ENCODE peak calls at places on chromosome 16, in nine cellular contexts. C, S, P, W, V, R, I, L and X are unnamed samples.
A peak's percentile ranks its signal among the peaks of the same experiment; 100 is the strongest.

GRCh38 chr16:88926374-88926990 is 50.5 kb downstream of the CBFA2T3 start:
- DNase-seq in C (no peak), S (no peak), P (no peak), W (no peak), V (no peak), R (no peak), I (no peak), L (no peak), X (no peak)

GRCh38 chr16:1981398-1981836 is at the start of gene NOXO1:
- DNase-seq in C (peak; percentile 60), S (no peak), P (no peak), W (no peak), V (peak; percentile 81), R (no peak), I (no peak), L (no peak), X (no peak)

GRCh38 chr16:59210955-59211541 is 476.9 kb upstream of the GOT2 start:
- DNase-seq in C (no peak), S (peak; percentile 25), P (peak; percentile 12), W (no peak), V (no peak), R (no peak), I (no peak), L (no peak), X (no peak)

GRCh38 chr16:89971495-89972243 is 23.1 kb downstream of the DEF8 start:
- DNase-seq in C (peak; percentile 35), S (no peak), P (no peak), W (no peak), V (no peak), R (no peak), I (peak; percentile 42), L (no peak), X (peak; percentile 65)

GRCh38 chr16:57049678-57050077 is 42.7 kb upstream of the CPNE2 start:
- DNase-seq in C (peak; percentile 19), S (no peak), P (no peak), W (no peak), V (no peak), R (no peak), I (no peak), L (no peak), X (no peak)

GRCh38 chr16:14436410-14436955 is 193.6 kb downstream of the PARN start:
- DNase-seq in C (no peak), S (no peak), P (no peak), W (peak; percentile 27), V (no peak), R (peak; percentile 9), I (no peak), L (no peak), X (no peak)

GRCh38 chr16:16868727-16869126 is 489.8 kb downstream of the NPIPA7 start:
- DNase-seq in C (no peak), S (no peak), P (no peak), W (no peak), V (no peak), R (no peak), I (no peak), L (no peak), X (no peak)

GRCh38 chr16:28188085-28188916 is 23.5 kb downstream of the XPO6 start:
- DNase-seq in C (no peak), S (no peak), P (no peak), W (no peak), V (no peak), R (no peak), I (no peak), L (no peak), X (no peak)

GRCh38 chr16:53132406-53132805 is 77.6 kb downstream of the CHD9 start:
- DNase-seq in C (no peak), S (no peak), P (no peak), W (no peak), V (no peak), R (no peak), I (no peak), L (no peak), X (no peak)

GRCh38 chr16:66414891-66415290 is 12.2 kb upstream of the BEAN1 start:
- DNase-seq in C (no peak), S (no peak), P (no peak), W (no peak), V (no peak), R (no peak), I (no peak), L (no peak), X (no peak)

GRCh38 chr16:66270333-66270927 is 96.1 kb upstream of the CDH5 start:
- DNase-seq in C (peak; percentile 65), S (no peak), P (peak; percentile 79), W (no peak), V (peak; percentile 75), R (peak; percentile 35), I (peak; percentile 57), L (peak; percentile 58), X (peak; percentile 84)

GRCh38 chr16:72677662-72678447 is 370.1 kb downstream of the ZFHX3 start:
- DNase-seq in C (no peak), S (no peak), P (no peak), W (no peak), V (no peak), R (no peak), I (no peak), L (no peak), X (no peak)

GRCh38 chr16:30926937-30927788 is 3.8 kb downstream of the FBXL19 start:
- DNase-seq in C (peak; percentile 41), S (no peak), P (no peak), W (no peak), V (no peak), R (no peak), I (peak; percentile 27), L (no peak), X (no peak)

GRCh38 chr16:49462989-49463371 is 89.4 kb downstream of the C16orf78 start:
- DNase-seq in C (peak; percentile 25), S (no peak), P (no peak), W (no peak), V (no peak), R (no peak), I (no peak), L (no peak), X (no peak)

GRCh38 chr16:73725147-73725546 is 571.5 kb upstream of the PSMD7 start:
- DNase-seq in C (no peak), S (no peak), P (no peak), W (peak; percentile 46), V (no peak), R (no peak), I (no peak), L (no peak), X (no peak)

GRCh38 chr16:28292731-28293588 is 635 bp downstream of the SBK1 start:
- DNase-seq in C (peak; percentile 92), S (no peak), P (peak; percentile 40), W (peak; percentile 15), V (peak; percentile 40), R (no peak), I (peak; percentile 43), L (no peak), X (no peak)

GRCh38 chr16:87765473-87765775 is 362 bp downstream of the KLHDC4 start:
- DNase-seq in C (no peak), S (no peak), P (no peak), W (no peak), V (no peak), R (peak; percentile 68), I (no peak), L (no peak), X (no peak)

GRCh38 chr16:1825864-1826690 is 548 bp downstream of the HAGH start:
- DNase-seq in C (peak; percentile 71), S (no peak), P (peak; percentile 21), W (peak; percentile 19), V (peak; percentile 80), R (peak; percentile 73), I (peak; percentile 59), L (no peak), X (peak; percentile 79)

GRCh38 chr16:51418258-51418657 is 267.2 kb upstream of the SALL1 start:
- DNase-seq in C (no peak), S (no peak), P (no peak), W (no peak), V (no peak), R (no peak), I (no peak), L (no peak), X (no peak)

GRCh38 chr16:57252148-57252721 is 7.2 kb downstream of the ARL2BP start:
- DNase-seq in C (no peak), S (no peak), P (no peak), W (peak; percentile 41), V (no peak), R (no peak), I (peak; percentile 64), L (no peak), X (peak; percentile 73)

GRCh38 chr16:85227262-85227923 is 115.1 kb upstream of the CIBAR2 start:
- DNase-seq in C (no peak), S (no peak), P (no peak), W (no peak), V (no peak), R (no peak), I (no peak), L (no peak), X (no peak)

GRCh38 chr16:66250686-66251405 is 115.6 kb upstream of the CDH5 start:
- DNase-seq in C (peak; percentile 47), S (no peak), P (peak; percentile 25), W (peak; percentile 89), V (peak; percentile 50), R (no peak), I (no peak), L (no peak), X (peak; percentile 61)

GRCh38 chr16:87329436-87330256 is 12.5 kb upstream of the C16orf95 start:
- DNase-seq in C (no peak), S (no peak), P (no peak), W (no peak), V (peak; percentile 14), R (no peak), I (no peak), L (no peak), X (peak; percentile 20)

GRCh38 chr16:68233085-68233834 is 2.7 kb downstream of the ESRP2 start:
- DNase-seq in C (no peak), S (no peak), P (no peak), W (no peak), V (no peak), R (no peak), I (no peak), L (no peak), X (no peak)

GRCh38 chr16:57534337-57534880 is 2.0 kb downstream of the CCDC102A start:
- DNase-seq in C (no peak), S (no peak), P (no peak), W (no peak), V (no peak), R (no peak), I (no peak), L (no peak), X (peak; percentile 42)

GRCh38 chr16:54962045-54962444 is 31.4 kb downstream of the IRX5 start:
- DNase-seq in C (no peak), S (no peak), P (no peak), W (no peak), V (no peak), R (no peak), I (no peak), L (no peak), X (no peak)

GRCh38 chr16:12199524-12199923 is 223.0 kb downstream of the SNX29 start:
- DNase-seq in C (peak; percentile 43), S (no peak), P (no peak), W (no peak), V (no peak), R (no peak), I (no peak), L (no peak), X (no peak)

GRCh38 chr16:53822936-53823529 is 119.1 kb downstream of the FTO start:
- DNase-seq in C (no peak), S (peak; percentile 15), P (no peak), W (no peak), V (no peak), R (peak; percentile 28), I (no peak), L (no peak), X (no peak)

GRCh38 chr16:19375561-19376158 is 42.0 kb upstream of the TMC5 start:
- DNase-seq in C (peak; percentile 39), S (no peak), P (peak; percentile 46), W (peak; percentile 33), V (no peak), R (peak; percentile 0), I (peak; percentile 51), L (no peak), X (no peak)